ENCODE peak calls at places on chromosome 13, in four cellular contexts. C is K562, U is GM12878, K is A549. N is an unnamed sample.

GRCh38 chr13:42814868-42815267 is 33.5 kb downstream of the FAM216B start:
- DNase-seq in C (no peak), U (no peak), K (peak), N (peak)

GRCh38 chr13:110008816-110009215 is 222.4 kb upstream of the IRS2 start:
- DNase-seq in C (no peak), U (no peak), K (no peak), N (no peak)

GRCh38 chr13:108226184-108226583 is 8.0 kb downstream of the ABHD13 start:
- DNase-seq in C (peak), U (no peak), K (no peak), N (no peak)

GRCh38 chr13:92224052-92224821 is 825.8 kb downstream of the GPC5 start:
- DNase-seq in C (peak), U (no peak), K (no peak), N (peak)

GRCh38 chr13:44730099-44730498 is 154.0 kb upstream of the TSC22D1 start:
- DNase-seq in C (no peak), U (no peak), K (no peak), N (no peak)

GRCh38 chr13:44449999-44450821 is 76.6 kb downstream of the SERP2 start:
- DNase-seq in C (no peak), U (no peak), K (no peak), N (no peak)

GRCh38 chr13:32901994-32902780 is 114.0 kb upstream of the KL start:
- DNase-seq in C (no peak), U (no peak), K (no peak), N (no peak)

GRCh38 chr13:41825691-41826090 is 135.2 kb downstream of the VWA8 start:
- DNase-seq in C (no peak), U (no peak), K (no peak), N (peak)

GRCh38 chr13:49098771-49099512 is 121.2 kb upstream of the MLNR start:
- DNase-seq in C (peak), U (no peak), K (no peak), N (no peak)

GRCh38 chr13:45063261-45063870 is 56.9 kb upstream of the GTF2F2 start:
- DNase-seq in C (no peak), U (no peak), K (no peak), N (peak)

GRCh38 chr13:106496072-106496997 is 39.1 kb downstream of the EFNB2 start:
- DNase-seq in C (no peak), U (no peak), K (no peak), N (no peak)

GRCh38 chr13:114007566-114007965 is 33.7 kb upstream of the C13orf46 start:
- DNase-seq in C (no peak), U (no peak), K (no peak), N (no peak)

GRCh38 chr13:20767309-20767943 is 6.3 kb downstream of the EEF1AKMT1 start:
- DNase-seq in C (no peak), U (no peak), K (no peak), N (no peak)

GRCh38 chr13:18951412-18951811 is 230.2 kb downstream of the TUBA3C start:
- DNase-seq in C (no peak), U (no peak), K (no peak), N (no peak)

GRCh38 chr13:113083402-113084061 is 22.1 kb upstream of the F7 start:
- DNase-seq in C (peak), U (no peak), K (no peak), N (peak)

GRCh38 chr13:50682002-50682401 is 161.5 kb downstream of the DLEU7 start:
- DNase-seq in C (no peak), U (no peak), K (no peak), N (no peak)

GRCh38 chr13:107461751-107462150 is 753.6 kb downstream of the LIG4 start:
- DNase-seq in C (no peak), U (no peak), K (no peak), N (peak)

DNA sequence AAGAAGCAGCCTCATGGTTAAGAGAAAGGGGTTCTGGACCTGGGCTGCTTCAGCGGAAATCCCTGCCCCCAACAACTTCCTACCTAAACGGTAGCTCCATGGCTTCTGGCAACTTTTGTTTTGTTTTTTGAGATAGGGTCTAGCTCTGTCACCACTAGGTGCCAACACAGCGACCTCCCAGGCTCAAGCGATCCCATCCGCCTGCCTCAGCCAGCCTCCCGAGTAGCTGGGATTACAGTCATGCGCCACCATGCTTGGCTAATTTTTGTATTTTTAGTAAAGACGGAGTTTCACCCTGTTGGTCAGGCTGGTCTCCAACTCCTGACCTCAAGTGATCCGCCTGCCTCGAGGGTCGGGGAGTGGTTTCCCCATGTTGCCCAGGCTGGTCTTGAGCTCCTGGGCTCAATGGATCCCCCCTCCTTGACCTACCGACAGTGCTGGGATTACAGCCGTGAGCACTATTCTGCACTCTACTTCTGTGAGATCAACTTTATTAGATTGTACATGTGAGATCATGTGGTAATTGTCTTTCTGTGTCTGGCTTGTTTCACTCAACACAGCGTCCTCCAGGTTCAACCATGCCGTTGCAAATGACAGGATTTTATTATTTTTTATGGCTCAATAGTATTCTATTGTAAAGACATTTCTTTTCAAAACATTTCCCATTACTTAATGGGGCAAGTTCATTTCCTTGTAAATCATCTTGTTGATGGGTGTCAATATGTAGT is 1.3 kb upstream of the OBI1 start:
- DNase-seq in C (no peak), U (no peak), K (peak), N (no peak)
- TF ChIP-seq ELK1 in C (no peak), U (no peak), K (no peak), N (no peak)

DNA sequence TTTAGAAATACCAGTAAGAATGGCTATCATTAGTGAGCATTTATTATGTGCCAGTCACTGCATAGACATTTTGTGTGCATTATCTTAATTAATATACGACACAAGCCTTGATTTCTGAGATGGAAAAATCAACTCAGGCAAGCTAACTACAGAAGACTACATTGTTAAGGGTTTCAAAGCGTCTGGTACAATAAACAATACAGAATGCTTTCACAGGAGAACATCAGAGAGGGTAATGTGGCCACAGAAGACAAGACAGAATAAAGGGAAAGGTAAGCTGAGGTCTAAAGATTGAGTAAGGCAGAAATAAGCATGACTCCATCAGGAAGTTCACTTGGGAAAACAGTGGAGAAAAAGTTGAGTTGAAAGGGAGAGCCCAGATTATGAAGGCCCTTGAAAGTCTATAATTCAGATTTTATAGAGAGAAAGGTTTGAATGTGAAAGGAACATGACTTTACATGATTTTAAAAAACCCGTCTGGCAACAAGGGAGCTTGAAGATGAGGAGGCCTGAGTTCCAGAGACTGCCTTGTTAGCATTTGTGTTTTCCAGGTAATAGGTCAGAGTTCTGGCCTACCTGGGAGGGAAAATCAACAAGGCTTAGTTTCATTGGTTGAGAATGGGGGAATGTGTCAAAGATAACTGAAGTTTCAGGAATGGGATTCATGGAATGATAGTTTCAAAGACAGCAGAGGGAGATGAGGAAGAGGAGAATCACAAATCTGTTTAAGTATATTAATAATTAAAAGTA is 1.8 kb upstream of the MBNL2 start:
- DNase-seq in C (no peak), U (no peak), K (no peak), N (no peak)
- H3K4me2 ChIP-seq in C (no peak), U (no peak), K (no peak), N (no peak)

DNA sequence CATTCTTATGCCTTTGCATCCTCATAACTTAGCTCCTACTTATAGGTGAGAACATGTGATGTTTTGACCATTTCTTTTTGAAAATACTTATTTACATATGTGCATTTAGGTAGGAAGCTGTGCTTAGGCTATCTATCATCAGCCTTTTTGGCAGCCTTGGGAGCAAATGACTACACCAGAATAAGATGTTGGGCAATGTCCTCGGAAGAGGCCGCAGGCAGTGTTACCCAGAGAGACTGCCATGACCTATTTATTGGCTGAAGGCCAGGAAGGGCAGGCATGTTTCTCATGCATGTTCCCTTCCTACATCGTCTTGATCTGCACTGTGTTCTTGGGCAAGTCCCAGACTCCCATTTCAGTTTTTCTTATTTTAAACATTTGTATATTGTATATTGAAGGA is 122.2 kb downstream of the B3GLCT start:
- DNase-seq in C (no peak), U (no peak), K (no peak), N (peak)
- TF ChIP-seq ELK1 in C (no peak), U (no peak), K (no peak), N (no peak)

GRCh38 chr13:65825039-65825438 is 1405.1 kb downstream of the PCDH9 start:
- DNase-seq in C (no peak), U (no peak), K (no peak), N (no peak)
- H3K4me2 ChIP-seq in C (no peak), U (no peak), K (no peak), N (no peak)

GRCh38 chr13:26456578-26457119 is 100.8 kb upstream of the WASF3 start:
- DNase-seq in C (no peak), U (no peak), K (no peak), N (no peak)

GRCh38 chr13:26460652-26461051 is 96.8 kb upstream of the WASF3 start:
- DNase-seq in C (no peak), U (no peak), K (no peak), N (peak)

GRCh38 chr13:26458196-26458734 is 99.2 kb upstream of the WASF3 start:
- DNase-seq in C (no peak), U (no peak), K (no peak), N (no peak)

GRCh38 chr13:26459276-26460131 is 98.0 kb upstream of the WASF3 start:
- DNase-seq in C (no peak), U (no peak), K (no peak), N (no peak)

DNA sequence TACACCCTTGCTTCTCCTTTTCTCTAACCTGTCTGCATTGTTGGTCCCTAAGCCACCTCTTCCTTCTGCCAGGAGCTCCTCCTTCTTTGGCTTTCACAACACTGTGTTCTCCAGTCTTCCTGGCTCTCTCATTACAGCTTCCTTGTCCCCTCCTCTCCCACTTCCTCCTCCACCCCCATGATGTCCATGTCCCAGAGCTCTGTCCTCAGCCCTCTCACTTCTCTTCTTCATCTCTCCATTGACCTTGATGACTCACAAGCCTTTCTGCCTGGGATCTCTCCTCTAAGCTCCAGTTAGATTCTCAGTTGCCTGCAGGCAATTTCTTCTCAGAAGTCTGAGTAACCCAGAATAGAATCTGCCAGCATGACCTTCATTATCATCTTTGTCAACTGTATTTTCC is 100.3 kb upstream of the WASF3 start:
- DNase-seq in C (no peak), U (no peak), K (no peak), N (no peak)
- TF ChIP-seq ELK1 in C (no peak), U (no peak), K (no peak), N (no peak)

N was measured in IMR-90.